ENCODE peak calls at places on chromosomes 13 and 19, in nine cellular contexts. D is choroid plexus epithelial cell; L is stimulated activated CD4-positive, alpha-beta T cell treated with anti-CD3 and anti-CD28 coated beads, Interleukin-15, amount 100 ng/mL, for 1 hour; G is H54; B is naive B cell; V is bronchial epithelial cell; H is kidney; C is kidney tubule cell; F is colonic mucosa. R is an unnamed sample.

GRCh38 chr13:113001251-113002140 is 32.5 kb downstream of the MCF2L start:
- DNase-seq in D (peak; percentile 10), L (no peak), G (no peak), B (no peak), V (no peak), H (no peak), C (peak; percentile 62), F (peak; percentile 52), R (no peak)

GRCh38 chr19:16463991-16464575 is 7.7 kb downstream of the EPS15L1 start:
- DNase-seq in D (peak; percentile 87), L (no peak), G (no peak), B (no peak), V (no peak), H (no peak), C (no peak), F (no peak), R (peak; percentile 49)

GRCh38 chr19:18832331-18833140 is 777 bp downstream of the UPF1 start:
- DNase-seq in D (no peak), L (peak; percentile 7), G (no peak), B (peak; percentile 25), V (no peak), H (no peak), C (peak; percentile 34), F (peak; percentile 40), R (peak; percentile 37)

GRCh38 chr19:40147693-40148347 is 43.4 kb upstream of the MAP3K10 start:
- DNase-seq in D (peak; percentile 80), L (no peak), G (peak; percentile 81), B (no peak), V (peak; percentile 73), H (peak; percentile 37), C (peak; percentile 45), F (no peak), R (no peak)

GRCh38 chr13:77536358-77536757 is 852 bp downstream of the SCEL start:
- DNase-seq in D (no peak), L (no peak), G (no peak), B (no peak), V (no peak), H (no peak), C (no peak), F (no peak), R (no peak)

GRCh38 chr19:50204081-50204428 is 633 bp downstream of the MYH14 start:
- DNase-seq in D (no peak), L (no peak), G (no peak), B (no peak), V (no peak), H (no peak), C (no peak), F (no peak), R (no peak)

GRCh38 chr13:113486698-113487097 is 3.8 kb downstream of the DCUN1D2 start:
- DNase-seq in D (no peak), L (no peak), G (no peak), B (no peak), V (no peak), H (no peak), C (no peak), F (no peak), R (no peak)

GRCh38 chr19:23002690-23003422 is at the start of gene ZNF728:
- DNase-seq in D (peak; percentile 0), L (no peak), G (no peak), B (no peak), V (no peak), H (no peak), C (peak; percentile 1), F (peak; percentile 22), R (no peak)

GRCh38 chr13:104875008-104875762 is 1660.3 kb downstream of the EFNB2 start:
- DNase-seq in D (no peak), L (no peak), G (no peak), B (no peak), V (no peak), H (peak; percentile 22), C (no peak), F (no peak), R (no peak)

GRCh38 chr19:4606921-4607678 is 32.2 kb upstream of the TNFAIP8L1 start:
- DNase-seq in D (no peak), L (no peak), G (no peak), B (no peak), V (no peak), H (peak; percentile 84), C (no peak), F (no peak), R (no peak)

GRCh38 chr13:21557995-21558394 is 46.0 kb downstream of the MICU2 start:
- DNase-seq in D (peak; percentile 60), L (no peak), G (no peak), B (no peak), V (peak; percentile 38), H (no peak), C (no peak), F (no peak), R (no peak)

GRCh38 chr19:33429891-33430673 is 56.6 kb downstream of the CEBPG start:
- DNase-seq in D (no peak), L (no peak), G (no peak), B (no peak), V (no peak), H (peak; percentile 54), C (no peak), F (no peak), R (no peak)

GRCh38 chr19:30123109-30123508 is 181.1 kb downstream of the URI1 start:
- DNase-seq in D (no peak), L (no peak), G (no peak), B (no peak), V (no peak), H (no peak), C (no peak), F (no peak), R (no peak)

GRCh38 chr19:54196514-54196913 is 4.1 kb upstream of the RPS9 start:
- DNase-seq in D (no peak), L (no peak), G (no peak), B (no peak), V (no peak), H (peak; percentile 46), C (no peak), F (no peak), R (no peak)

GRCh38 chr13:38093425-38093824 is 223.9 kb upstream of the TRPC4 start:
- DNase-seq in D (no peak), L (no peak), G (no peak), B (no peak), V (no peak), H (no peak), C (no peak), F (no peak), R (no peak)

GRCh38 chr13:61113140-61113658 is 302.4 kb downstream of the PCDH20 start:
- DNase-seq in D (no peak), L (no peak), G (no peak), B (no peak), V (no peak), H (no peak), C (no peak), F (no peak), R (no peak)

GRCh38 chr13:68923995-68924394 is 1183.6 kb upstream of the ATXN8OS start:
- DNase-seq in D (no peak), L (no peak), G (no peak), B (no peak), V (no peak), H (no peak), C (no peak), F (no peak), R (no peak)